ENCODE peak calls at places on chromosome 1, in six cellular contexts. P, O, J, L, I and F are unnamed samples.

GRCh38 chr1:220666349-220666748 is 23.8 kb upstream of the C1orf115 start:
- DNase-seq in P (no peak), O (no peak), J (no peak), L (no peak), I (no peak), F (no peak)

GRCh38 chr1:231827337-231828105 is 200.9 kb downstream of the DISC1 start:
- DNase-seq in P (no peak), O (no peak), J (peak), L (no peak), I (no peak), F (peak)

GRCh38 chr1:155128755-155129473 is 1.2 kb downstream of the EFNA1 start:
- DNase-seq in P (no peak), O (no peak), J (no peak), L (no peak), I (peak), F (no peak)

GRCh38 chr1:82110366-82111254 is 309.9 kb downstream of the ADGRL2 start:
- DNase-seq in P (no peak), O (peak), J (no peak), L (no peak), I (no peak), F (no peak)

GRCh38 chr1:205945056-205945455 is 1.8 kb upstream of the SLC26A9 start:
- DNase-seq in P (no peak), O (no peak), J (no peak), L (no peak), I (no peak), F (no peak)

GRCh38 chr1:118812555-118812954 is 175.6 kb downstream of the TBX15 start:
- DNase-seq in P (no peak), O (no peak), J (no peak), L (no peak), I (no peak), F (no peak)

GRCh38 chr1:115705085-115706008 is 63.2 kb downstream of the CASQ2 start:
- DNase-seq in P (no peak), O (no peak), J (no peak), L (no peak), I (no peak), F (no peak)

GRCh38 chr1:43507296-43508295 is 23.1 kb upstream of the PTPRF start:
- DNase-seq in P (no peak), O (no peak), J (no peak), L (no peak), I (no peak), F (no peak)

GRCh38 chr1:921011-921837 is 2.5 kb upstream of the SAMD11 start:
- DNase-seq in P (peak), O (peak), J (peak), L (peak), I (peak), F (peak)